ENCODE peak calls at places on chromosomes 6 and 20, in six cellular contexts. One of them, this sample, is unnamed.
A peak's percentile ranks its signal among the peaks of the same experiment; 100 is the strongest.

GRCh38 chr6:68238097-68238597 is 396.9 kb upstream of the ADGRB3 start:
- DNase-seq in coronary artery: no peak
- DNase-seq in Kasumi-1: no peak
- DNase-seq in right cardiac atrium: no peak
- DNase-seq in HT1080: peak; percentile 50
- DNase-seq in neural progenitor cell: no peak
- DNase-seq in this sample: no peak

GRCh38 chr20:55592866-55593265 is 412.5 kb downstream of the CBLN4 start:
- DNase-seq in Kasumi-1: no peak
- DNase-seq in coronary artery: no peak
- DNase-seq in HT1080: no peak
- DNase-seq in right cardiac atrium: no peak
- DNase-seq in neural progenitor cell: no peak
- DNase-seq in this sample: no peak

GRCh38 chr6:41674231-41675000 is 36.1 kb downstream of the MDFI start:
- DNase-seq in coronary artery: no peak
- DNase-seq in right cardiac atrium: no peak
- DNase-seq in Kasumi-1: no peak
- DNase-seq in neural progenitor cell: no peak
- DNase-seq in HT1080: no peak
- DNase-seq in this sample: no peak

GRCh38 chr6:34236423-34237315 is at the start of gene HMGA1:
- DNase-seq in HT1080: peak; percentile 88
- DNase-seq in coronary artery: no peak
- DNase-seq in Kasumi-1: peak; percentile 79
- DNase-seq in neural progenitor cell: peak; percentile 98
- DNase-seq in right cardiac atrium: peak; percentile 94
- DNase-seq in this sample: peak; percentile 89

GRCh38 chr6:146910611-146911010 is 293.6 kb upstream of the STXBP5 start:
- DNase-seq in neural progenitor cell: no peak
- DNase-seq in HT1080: no peak
- DNase-seq in right cardiac atrium: no peak
- DNase-seq in Kasumi-1: no peak
- DNase-seq in coronary artery: no peak
- DNase-seq in this sample: no peak

GRCh38 chr6:84549912-84550311 is 214.5 kb downstream of the TBX18 start:
- DNase-seq in coronary artery: no peak
- DNase-seq in HT1080: no peak
- DNase-seq in Kasumi-1: no peak
- DNase-seq in neural progenitor cell: peak; percentile 18
- DNase-seq in right cardiac atrium: no peak
- DNase-seq in this sample: no peak

GRCh38 chr20:43925786-43926185 is 11.1 kb downstream of the TOX2 start:
- DNase-seq in right cardiac atrium: no peak
- DNase-seq in Kasumi-1: peak; percentile 30
- DNase-seq in neural progenitor cell: no peak
- DNase-seq in HT1080: peak; percentile 58
- DNase-seq in coronary artery: no peak
- DNase-seq in this sample: no peak

GRCh38 chr6:111486921-111487320 is 3.9 kb upstream of the REV3L start:
- DNase-seq in neural progenitor cell: no peak
- DNase-seq in HT1080: no peak
- DNase-seq in coronary artery: no peak
- DNase-seq in Kasumi-1: no peak
- DNase-seq in right cardiac atrium: no peak
- DNase-seq in this sample: no peak

GRCh38 chr6:6648659-6649343 is 60.3 kb downstream of the LY86 start:
- DNase-seq in coronary artery: no peak
- DNase-seq in neural progenitor cell: no peak
- DNase-seq in right cardiac atrium: no peak
- DNase-seq in Kasumi-1: no peak
- DNase-seq in HT1080: no peak
- DNase-seq in this sample: no peak